ENCODE peak calls at places on chromosome 11, in ten cellular contexts. B, Z, Y, X, I, Q, D, W, P and V are unnamed samples.

GRCh38 chr11:73388241-73389133 is 12.3 kb downstream of the RELT start:
- DNase-seq in Y (no peak), D (no peak), W (peak; percentile 94), I (no peak), Q (no peak), Z (peak; percentile 36), P (peak; percentile 72), B (no peak), X (no peak), V (peak; percentile 71)

GRCh38 chr11:70212227-70212811 is 9.2 kb downstream of the FADD start:
- DNase-seq in D (no peak), Q (no peak), B (no peak), I (no peak), X (peak; percentile 58), W (peak; percentile 63), Z (peak; percentile 60), Y (no peak), P (no peak), V (no peak)

GRCh38 chr11:69645801-69646492 is 5.0 kb downstream of the CCND1 start:
- DNase-seq in X (no peak), Q (no peak), Y (no peak), D (no peak), I (no peak), P (peak; percentile 18), B (no peak), Z (no peak), W (peak; percentile 70), V (no peak)

GRCh38 chr11:78957481-78958245 is 383.0 kb upstream of the NARS2 start:
- DNase-seq in Y (no peak), W (no peak), I (no peak), Q (no peak), Z (no peak), D (no peak), P (no peak), B (peak; percentile 63), X (no peak), V (no peak)

GRCh38 chr11:86145439-86146156 is 76.7 kb upstream of the PICALM start:
- DNase-seq in W (no peak), X (no peak), I (no peak), Q (no peak), Z (no peak), D (no peak), Y (no peak), P (no peak), B (no peak), V (no peak)

GRCh38 chr11:9260182-9261146 is 4.7 kb downstream of the DENND5A start:
- DNase-seq in Z (no peak), B (no peak), Y (no peak), D (no peak), X (no peak), W (peak; percentile 72), P (no peak), I (no peak), Q (no peak), V (no peak)

GRCh38 chr11:89477175-89477574 is 14.0 kb downstream of the NOX4 start:
- DNase-seq in I (no peak), D (peak; percentile 14), Z (peak; percentile 16), Q (peak; percentile 12), Y (no peak), P (no peak), W (no peak), X (no peak), B (no peak), V (no peak)

GRCh38 chr11:87013852-87014251 is 23.9 kb upstream of the TMEM135 start:
- DNase-seq in W (no peak), X (no peak), Q (no peak), P (no peak), B (no peak), Y (no peak), Z (no peak), D (no peak), I (no peak), V (no peak)

GRCh38 chr11:123144707-123145106 is 50.3 kb downstream of the CLMP start:
- DNase-seq in I (no peak), W (no peak), Q (no peak), Z (no peak), X (no peak), P (no peak), B (no peak), Y (no peak), D (no peak), V (no peak)

GRCh38 chr11:30935861-30936260 is 349.7 kb upstream of the MPPED2 start:
- DNase-seq in D (no peak), X (no peak), Z (no peak), Q (no peak), Y (no peak), W (no peak), P (no peak), I (no peak), B (peak; percentile 19), V (no peak)

GRCh38 chr11:63918576-63919171 is 1.7 kb upstream of the RCOR2 start:
- DNase-seq in P (no peak), I (no peak), X (no peak), D (no peak), Y (no peak), Q (no peak), Z (no peak), W (no peak), B (no peak), V (no peak)

GRCh38 chr11:89626366-89626765 is 83.7 kb upstream of the TRIM77 start:
- DNase-seq in B (no peak), Q (no peak), W (no peak), X (no peak), Z (no peak), P (no peak), I (no peak), Y (no peak), D (no peak), V (no peak)

GRCh38 chr11:66886671-66887221 is 29.9 kb downstream of the LRFN4 start:
- DNase-seq in Y (no peak), P (no peak), D (peak; percentile 90), I (peak; percentile 54), Q (peak; percentile 51), X (peak; percentile 40), B (peak; percentile 18), W (no peak), Z (no peak), V (peak; percentile 48)

GRCh38 chr11:7353100-7353499 is 101.4 kb downstream of the SYT9 start:
- DNase-seq in B (no peak), Y (no peak), W (no peak), Z (peak; percentile 11), Q (peak; percentile 22), I (no peak), X (no peak), D (peak; percentile 43), P (no peak), V (no peak)

GRCh38 chr11:32385998-32386397 is 49.3 kb downstream of the WT1 start:
- DNase-seq in X (no peak), B (peak; percentile 41), P (no peak), Z (peak; percentile 24), I (no peak), W (no peak), Q (peak; percentile 38), D (peak; percentile 44), Y (no peak), V (no peak)

GRCh38 chr11:12789574-12789973 is 115.4 kb downstream of the TEAD1 start:
- DNase-seq in I (no peak), D (no peak), Y (no peak), P (no peak), Z (no peak), X (no peak), Q (no peak), B (no peak), W (no peak), V (no peak)

GRCh38 chr11:74000770-74001169 is 8.1 kb downstream of the UCP3 start:
- DNase-seq in B (no peak), P (no peak), I (no peak), X (no peak), Q (no peak), Z (no peak), D (no peak), W (peak; percentile 35), Y (no peak), V (no peak)

GRCh38 chr11:71936825-71937224 is 8.0 kb downstream of the RNF121 start:
- DNase-seq in Z (no peak), X (no peak), B (peak; percentile 53), Q (peak; percentile 16), D (peak; percentile 75), W (no peak), P (no peak), I (no peak), Y (no peak), V (no peak)

GRCh38 chr11:12841946-12842630 is 167.0 kb upstream of the RASSF10 start:
- DNase-seq in X (no peak), Z (no peak), I (no peak), D (peak; percentile 61), P (no peak), B (peak; percentile 84), W (no peak), Q (no peak), Y (no peak), V (no peak)

GRCh38 chr11:69148806-69149205 is 6.9 kb upstream of the SMIM38 start:
- DNase-seq in P (no peak), X (no peak), I (no peak), B (no peak), Y (peak; percentile 4), D (no peak), W (peak; percentile 24), Z (no peak), Q (no peak), V (no peak)

GRCh38 chr11:9091044-9091936 is at the start of gene SCUBE2:
- DNase-seq in Y (no peak), X (peak; percentile 51), D (no peak), Z (peak; percentile 32), Q (no peak), W (peak; percentile 71), B (no peak), I (no peak), P (no peak), V (no peak)

GRCh38 chr11:65303542-65303941 is 11.1 kb upstream of the CDC42EP2 start:
- DNase-seq in P (no peak), Q (no peak), D (no peak), B (no peak), Z (no peak), X (no peak), Y (no peak), W (no peak), I (no peak), V (no peak)
- H3K4me1 ChIP-seq in P (no peaks in the 10 kb centered on the region), Q (no peaks in the 10 kb centered on the region), D (peaks cover 31% of the 10 kb centered on the region), B (peaks cover 47% of the 10 kb centered on the region), Z (peaks cover 36% of the 10 kb centered on the region), X (no peaks in the 10 kb centered on the region), Y (no peaks in the 10 kb centered on the region), W (peaks cover 62% of the 10 kb centered on the region), I (peaks cover 24% of the 10 kb centered on the region), V (peaks cover 35% of the 10 kb centered on the region)

GRCh38 chr11:110295487-110296225 is 758 bp downstream of the RDX start:
- DNase-seq in X (peak; percentile 59), D (peak; percentile 65), Q (no peak), Z (peak; percentile 58), W (peak; percentile 93), B (peak; percentile 40), I (peak; percentile 74), Y (peak; percentile 22), P (peak; percentile 66), V (peak; percentile 68)
- TF ChIP-seq POLR2A in X (no peak), D (no peak), Q (no peak), Z (no peak), W (no peak), B (no peak), I (peak; percentile 11), Y (no peak), P (no peak), V (no peak)

GRCh38 chr11:5343474-5344335 is at the start of gene OR51B5:
- DNase-seq in Z (no peak), Q (no peak), P (no peak), I (no peak), X (no peak), D (no peak), Y (no peak), B (peak; percentile 92), W (no peak), V (no peak)
- H3K4me3 ChIP-seq in Z (no peak within 1 kb of the TSS), Q (no peak within 1 kb of the TSS), P (no peak within 1 kb of the TSS), I (no peak within 1 kb of the TSS), X (no peak within 1 kb of the TSS), D (no peak within 1 kb of the TSS), Y (no peak within 1 kb of the TSS), B (no peak within 1 kb of the TSS), W (no peak within 1 kb of the TSS), V (no peak within 1 kb of the TSS)

GRCh38 chr11:2693271-2693833 is 6.4 kb downstream of the KCNQ1OT1 start:
- DNase-seq in Q (no peak), D (no peak), W (peak; percentile 41), Z (no peak), B (no peak), I (peak; percentile 28), X (no peak), Y (no peak), P (no peak), V (no peak)
- H3K4me1 ChIP-seq in Q (no peaks in the 10 kb centered on the region), D (peaks cover 4% of the 10 kb centered on the region), W (peaks cover 84% of the 10 kb centered on the region), Z (peaks cover 2% of the 10 kb centered on the region), B (peaks cover 3% of the 10 kb centered on the region), I (peaks cover 43% of the 10 kb centered on the region), X (peaks cover 5% of the 10 kb centered on the region), Y (no peaks in the 10 kb centered on the region), P (no peaks in the 10 kb centered on the region), V (peaks cover 6% of the 10 kb centered on the region)